ENCODE peak calls at places on chromosome 22, in four cellular contexts. Q is spleen, H is uterus, F is prostate gland. N is an unnamed sample.

GRCh38 chr22:44172370-44173108 is 8.2 kb upstream of the PARVG start:
- DNase-seq in Q (peak; percentile 95), H (no peak), F (peak; percentile 35), N (no peak)

GRCh38 chr22:32240461-32240860 is 14.7 kb downstream of the SLC5A4 start:
- DNase-seq in Q (no peak), H (no peak), F (no peak), N (no peak)

GRCh38 chr22:32325811-32326237 is 31.8 kb upstream of the RFPL3 start:
- DNase-seq in Q (peak; percentile 41), H (no peak), F (no peak), N (no peak)

GRCh38 chr22:26592368-26593015 is 2.6 kb upstream of the TPST2 start:
- DNase-seq in Q (peak; percentile 87), H (no peak), F (no peak), N (no peak)

GRCh38 chr22:25546242-25546641 is 18.2 kb upstream of the GRK3 start:
- DNase-seq in Q (no peak), H (no peak), F (no peak), N (no peak)

GRCh38 chr22:21450320-21450831 is 16.8 kb upstream of the TMEM191C start:
- DNase-seq in Q (peak; percentile 43), H (no peak), F (peak; percentile 2), N (peak; percentile 14)

GRCh38 chr22:20857838-20858614 is 585 bp downstream of the PI4KA start:
- DNase-seq in Q (peak; percentile 96), H (peak; percentile 91), F (peak; percentile 71), N (peak; percentile 89)

GRCh38 chr22:39985383-39986045 is 9.2 kb upstream of the FAM83F start:
- DNase-seq in Q (no peak), H (no peak), F (no peak), N (no peak)

GRCh38 chr22:30922151-30922611 is 46.4 kb downstream of the MORC2 start:
- DNase-seq in Q (peak; percentile 91), H (peak; percentile 65), F (peak; percentile 32), N (peak; percentile 72)

GRCh38 chr22:46551996-46552395 is 14.6 kb upstream of the CELSR1 start:
- DNase-seq in Q (peak; percentile 19), H (no peak), F (no peak), N (no peak)

GRCh38 chr22:48143856-48144255 is 1381.4 kb downstream of the TBC1D22A start:
- DNase-seq in Q (no peak), H (no peak), F (no peak), N (no peak)

GRCh38 chr22:31917227-31917921 is 27.0 kb upstream of the YWHAH start:
- DNase-seq in Q (no peak), H (no peak), F (no peak), N (no peak)

GRCh38 chr22:27312567-27313507 is 488.7 kb downstream of the MN1 start:
- DNase-seq in Q (no peak), H (no peak), F (no peak), N (no peak)

GRCh38 chr22:22816171-22816514 is 71.5 kb upstream of the IGLL5 start:
- DNase-seq in Q (no peak), H (no peak), F (no peak), N (no peak)

GRCh38 chr22:46612341-46612903 is 7.8 kb upstream of the GRAMD4 start:
- DNase-seq in Q (peak; percentile 81), H (no peak), F (no peak), N (no peak)

GRCh38 chr22:30742291-30743256 is 47.9 kb downstream of the OSBP2 start:
- DNase-seq in Q (no peak), H (no peak), F (no peak), N (no peak)

GRCh38 chr22:20170170-20170569 is 19.3 kb upstream of the CCDC188 start:
- DNase-seq in Q (no peak), H (no peak), F (no peak), N (no peak)

GRCh38 chr22:47083379-47083986 is 321.0 kb downstream of the TBC1D22A start:
- DNase-seq in Q (no peak), H (no peak), F (no peak), N (no peak)

GRCh38 chr22:47164514-47165337 is 402.3 kb downstream of the TBC1D22A start:
- DNase-seq in Q (peak; percentile 58), H (peak; percentile 9), F (no peak), N (peak; percentile 6)

GRCh38 chr22:24181996-24182560 is 791 bp downstream of the SUSD2 start:
- DNase-seq in Q (peak; percentile 72), H (no peak), F (no peak), N (peak; percentile 17)

GRCh38 chr22:24183321-24184031 is 2.2 kb downstream of the SUSD2 start:
- DNase-seq in Q (peak; percentile 74), H (no peak), F (no peak), N (peak; percentile 17)

GRCh38 chr22:24179478-24180210 is 1.6 kb upstream of the SUSD2 start:
- DNase-seq in Q (no peak), H (no peak), F (no peak), N (no peak)

GRCh38 chr22:24180316-24181087 is 785 bp upstream of the SUSD2 start:
- DNase-seq in Q (peak; percentile 70), H (no peak), F (no peak), N (no peak)

DNA sequence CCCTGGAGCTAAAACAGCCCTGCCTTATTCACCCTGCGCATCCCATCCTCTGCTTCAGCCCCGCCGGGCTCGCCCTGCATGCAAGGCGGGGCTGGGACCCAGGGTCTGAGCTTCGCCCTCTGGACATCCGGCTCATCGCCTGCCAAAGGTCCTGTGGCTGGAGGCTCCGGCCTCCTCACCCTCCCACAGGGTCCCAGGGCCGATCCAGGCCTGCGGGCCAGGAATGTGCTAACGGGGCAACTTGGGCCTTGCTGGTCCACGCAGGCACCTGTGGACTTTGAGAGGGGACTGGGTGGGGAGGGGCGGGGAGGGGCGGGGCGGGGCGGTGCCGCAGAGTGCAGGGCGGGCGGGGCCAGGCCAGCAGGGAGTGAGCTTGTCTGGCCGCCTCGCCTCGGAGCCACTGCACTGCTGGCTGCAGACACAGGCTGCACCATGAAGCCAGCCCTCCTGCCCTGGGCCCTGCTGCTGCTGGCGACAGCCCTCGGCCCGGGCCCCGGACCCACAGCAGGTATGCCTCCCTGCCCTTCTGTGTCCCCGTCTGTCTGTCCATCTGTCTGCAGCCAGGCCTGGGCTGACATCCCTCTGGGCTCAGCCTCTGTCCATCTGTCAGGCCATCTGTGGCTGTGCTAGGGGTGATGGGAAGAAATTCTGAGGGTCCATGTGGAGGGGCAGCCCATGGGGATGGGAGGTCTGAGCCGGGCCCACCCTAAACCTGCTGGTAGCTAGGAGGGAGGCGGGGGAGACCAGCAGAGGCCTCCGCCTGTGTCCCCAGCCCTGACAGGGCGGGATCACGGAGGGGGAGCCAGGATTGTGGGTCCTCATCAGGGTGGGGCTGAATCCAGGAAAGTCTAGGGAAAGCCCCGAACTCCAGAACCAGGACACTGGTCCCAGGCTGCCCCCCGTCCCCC is at the start of gene SUSD2:
- DNase-seq in Q (peak; percentile 74), H (no peak), F (no peak), N (no peak)
- TF ChIP-seq POLR2A in Q (no peak), H (no peak), F (no peak), N (no peak)

GRCh38 chr22:36406139-36406538 is 18.4 kb upstream of the MYH9 start:
- DNase-seq in Q (no peak), H (no peak), F (no peak), N (no peak)

GRCh38 chr22:36411589-36412258 is 24.0 kb upstream of the MYH9 start:
- DNase-seq in Q (no peak), H (no peak), F (no peak), N (peak; percentile 41)

GRCh38 chr22:36409911-36410756 is 22.4 kb upstream of the MYH9 start:
- DNase-seq in Q (peak; percentile 92), H (peak; percentile 27), F (peak; percentile 99), N (peak; percentile 86)

GRCh38 chr22:36406721-36407120 is 19.0 kb upstream of the MYH9 start:
- DNase-seq in Q (no peak), H (no peak), F (no peak), N (no peak)

DNA sequence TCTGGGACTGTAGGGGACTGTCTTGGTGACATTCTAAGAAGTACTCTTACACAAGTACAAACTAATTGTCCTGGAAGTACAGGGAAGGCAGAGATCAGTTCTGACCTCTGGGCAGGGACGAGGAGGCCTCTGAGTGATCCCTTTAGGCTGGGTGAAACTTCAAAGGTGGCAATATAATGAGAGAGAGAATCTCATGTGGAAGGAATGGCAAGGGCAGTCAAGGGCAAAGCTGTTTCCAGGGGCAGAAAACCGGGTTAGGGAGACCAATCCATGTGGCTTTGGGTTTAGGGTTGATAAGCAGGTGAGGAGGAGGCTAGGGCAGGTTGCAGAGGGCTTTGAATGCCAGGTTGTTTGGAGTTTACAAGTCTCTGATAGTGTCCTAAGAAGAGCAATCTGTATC is 21.3 kb upstream of the MYH9 start:
- DNase-seq in Q (no peak), H (no peak), F (no peak), N (no peak)
- TF ChIP-seq POLR2A in Q (no peak), H (no peak), F (no peak), N (no peak)

GRCh38 chr22:29306175-29306829 is at the start of gene GAS2L1:
- DNase-seq in Q (peak; percentile 89), H (peak; percentile 86), F (peak; percentile 83), N (peak; percentile 82)
- TF ChIP-seq POLR2A in Q (no peak), H (no peak), F (no peak), N (peak; percentile 11)

DNA sequence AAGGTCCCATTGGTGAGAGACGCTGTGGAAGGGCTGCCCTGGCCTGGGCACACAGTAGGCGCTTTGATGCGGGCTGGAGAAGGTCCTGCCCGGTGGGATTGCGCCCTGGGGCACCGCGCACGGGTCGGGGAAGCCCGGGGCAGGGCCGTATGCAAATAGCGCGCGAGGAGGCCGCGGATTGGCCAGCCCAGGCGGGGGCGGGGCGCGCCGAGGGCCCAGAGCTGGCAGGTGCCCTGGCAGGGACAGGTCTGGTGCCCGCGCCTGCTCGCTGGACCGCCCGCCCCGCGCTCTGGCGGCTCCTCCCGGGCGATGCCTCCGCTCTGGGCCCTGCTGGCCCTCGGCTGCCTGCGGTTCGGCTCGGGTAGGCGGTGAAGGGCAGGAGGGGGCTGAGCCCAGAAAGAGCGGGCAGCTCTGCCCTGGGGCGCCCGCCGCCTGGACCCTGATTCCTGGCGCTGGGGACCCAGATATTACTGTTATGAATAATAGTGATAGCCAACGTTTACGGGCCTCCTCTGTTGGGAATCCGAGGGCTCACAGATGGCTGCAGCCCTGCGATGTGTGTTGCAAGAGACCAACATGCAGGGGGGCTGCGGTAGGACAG is at the start of gene UPK3A:
- DNase-seq in Q (peak; percentile 94), H (peak; percentile 48), F (peak; percentile 81), N (peak; percentile 67)
- TF ChIP-seq POLR2A in Q (no peak), H (no peak), F (peak; percentile 97), N (no peak)

DNA sequence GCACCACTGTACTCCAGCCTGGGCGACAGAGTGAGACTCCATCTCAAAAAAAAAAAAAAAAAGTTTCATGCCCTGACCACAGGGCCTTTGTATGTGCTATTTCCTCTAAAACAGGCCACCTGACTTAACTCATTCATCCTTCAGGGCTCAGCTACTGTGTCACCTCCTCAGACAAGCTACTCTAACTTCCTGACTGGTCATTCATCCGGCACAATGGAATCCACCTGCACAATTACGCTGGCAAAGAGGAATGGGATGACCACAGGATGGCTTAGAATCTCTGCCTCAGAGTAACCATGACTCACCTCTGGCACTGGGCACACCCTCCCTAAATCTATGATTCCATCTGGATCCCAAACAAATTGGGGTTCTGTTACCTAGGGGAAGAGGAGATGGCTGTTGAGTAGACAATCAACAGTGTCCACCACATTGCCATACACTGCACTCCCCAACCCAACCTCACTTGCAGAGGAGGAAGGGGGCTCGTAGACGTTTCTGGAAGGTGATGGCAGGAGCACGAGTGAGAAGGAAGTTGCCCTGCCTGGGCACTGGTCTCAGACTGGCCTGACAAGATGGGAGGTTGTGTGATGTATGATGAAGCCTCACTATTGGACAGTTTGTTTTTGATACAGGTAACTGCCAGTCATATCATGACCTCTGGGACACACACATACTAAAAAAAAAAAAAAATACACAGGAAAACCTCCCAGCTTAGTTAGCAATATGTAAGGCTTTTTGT is 22.8 kb upstream of the HMOX1 start:
- DNase-seq in Q (no peak), H (no peak), F (no peak), N (no peak)
- TF ChIP-seq POLR2A in Q (no peak), H (no peak), F (no peak), N (no peak)